ENCODE peak calls at places on chromosomes 16 and 17, in eight cellular contexts. P is aorta; J is HFF-Myc; Q is activated CD4-positive, alpha-beta T cell treated with anti-CD3 and anti-CD28 coated beads, Interleukin-2, amount 50 U/mL, for 1 hour; M is activated naive CD8-positive, alpha-beta T cell treated with anti-CD3 and anti-CD28 coated beads for 36 hours; F is GM03348; T is H4; G is kidney glomerular epithelial cell. E is an unnamed sample.

GRCh38 chr17:2158011-2158410 is 103.1 kb downstream of the HIC1 start:
- DNase-seq in P (no peak), J (no peak), Q (no peak), M (no peak), F (peak), T (no peak), G (no peak), E (no peak)

GRCh38 chr17:64356304-64356686 is 34.4 kb downstream of the PECAM1 start:
- DNase-seq in P (no peak), J (no peak), Q (no peak), M (no peak), F (no peak), T (no peak), G (no peak), E (no peak)

GRCh38 chr16:30567991-30568638 is 3.4 kb downstream of the ZNF688 start:
- DNase-seq in P (peak), J (no peak), Q (peak), M (peak), F (no peak), T (peak), G (peak), E (peak)

GRCh38 chr16:17364319-17365210 is 106.2 kb downstream of the XYLT1 start:
- DNase-seq in P (no peak), J (peak), Q (peak), M (peak), F (peak), T (peak), G (peak), E (no peak)

GRCh38 chr17:81483085-81483861 is 29.3 kb downstream of the ACTG1 start:
- DNase-seq in P (no peak), J (no peak), Q (no peak), M (peak), F (no peak), T (no peak), G (no peak), E (peak)

GRCh38 chr17:78049609-78050008 is 78.9 kb downstream of the TMC6 start:
- DNase-seq in P (no peak), J (no peak), Q (no peak), M (no peak), F (no peak), T (no peak), G (no peak), E (no peak)

GRCh38 chr16:564690-565419 is 1.9 kb upstream of the NHLRC4 start:
- DNase-seq in P (no peak), J (no peak), Q (no peak), M (no peak), F (no peak), T (no peak), G (no peak), E (no peak)

GRCh38 chr16:1991588-1992474 is 2.1 kb downstream of the SYNGR3 start:
- DNase-seq in P (peak), J (no peak), Q (peak), M (peak), F (peak), T (no peak), G (peak), E (peak)

GRCh38 chr17:47649972-47650524 is 329 bp downstream of the KPNB1 start:
- DNase-seq in P (no peak), J (no peak), Q (no peak), M (no peak), F (no peak), T (no peak), G (no peak), E (peak)

GRCh38 chr17:46044286-46044928 is 45.4 kb downstream of the STH start:
- DNase-seq in P (peak), J (peak), Q (peak), M (no peak), F (peak), T (peak), G (peak), E (no peak)

GRCh38 chr17:75588546-75589016 is 981 bp downstream of the MYO15B start:
- DNase-seq in P (peak), J (no peak), Q (no peak), M (no peak), F (no peak), T (no peak), G (no peak), E (no peak)

GRCh38 chr16:27217256-27217655 is 13.9 kb downstream of the KDM8 start:
- DNase-seq in P (no peak), J (no peak), Q (no peak), M (no peak), F (peak), T (no peak), G (no peak), E (no peak)

GRCh38 chr16:14309906-14310305 is 238.8 kb downstream of the MRTFB start:
- DNase-seq in P (no peak), J (no peak), Q (no peak), M (peak), F (peak), T (no peak), G (no peak), E (no peak)

GRCh38 chr16:13552062-13552959 is 367.6 kb upstream of the ERCC4 start:
- DNase-seq in P (no peak), J (no peak), Q (no peak), M (no peak), F (no peak), T (no peak), G (no peak), E (no peak)

GRCh38 chr17:62802531-62803205 is 5.4 kb downstream of the MARCHF10 start:
- DNase-seq in P (no peak), J (no peak), Q (no peak), M (no peak), F (no peak), T (no peak), G (no peak), E (no peak)

GRCh38 chr17:41894791-41895331 is 23.9 kb downstream of the ACLY start:
- DNase-seq in P (no peak), J (peak), Q (no peak), M (no peak), F (peak), T (no peak), G (peak), E (no peak)

GRCh38 chr17:3003401-3004149 is 59.8 kb downstream of the OR1D5 start:
- DNase-seq in P (peak), J (no peak), Q (no peak), M (no peak), F (no peak), T (no peak), G (no peak), E (peak)

GRCh38 chr16:50152386-50152806 is 710 bp upstream of the TENT4B start:
- DNase-seq in P (peak), J (no peak), Q (peak), M (peak), F (no peak), T (no peak), G (no peak), E (peak)

E was measured in GM10248.